ENCODE peak calls at places on chromosomes 1 and 21, in five cellular contexts. One of them, this sample, is unnamed.

GRCh38 chr1:176073524-176074157 is 133.4 kb downstream of the COP1 start:
- DNase-seq in COR-L47: peak
- DNase-seq in NCI-H345: peak
- DNase-seq in dermis microvascular lymphatic vessel endothelial cell: peak
- DNase-seq in C1 segment of cervical spinal cord: peak
- DNase-seq in this sample: peak

GRCh38 chr1:79657916-79658662 is 651.6 kb upstream of the ADGRL4 start:
- DNase-seq in COR-L47: no peak
- DNase-seq in NCI-H345: no peak
- DNase-seq in dermis microvascular lymphatic vessel endothelial cell: no peak
- DNase-seq in C1 segment of cervical spinal cord: no peak
- DNase-seq in this sample: peak

GRCh38 chr1:41294213-41294612 is 52.1 kb upstream of the SCMH1 start:
- DNase-seq in COR-L47: no peak
- DNase-seq in NCI-H345: no peak
- DNase-seq in dermis microvascular lymphatic vessel endothelial cell: no peak
- DNase-seq in C1 segment of cervical spinal cord: no peak
- DNase-seq in this sample: no peak

GRCh38 chr1:43367026-43367903 is 546 bp downstream of the ELOVL1 start:
- DNase-seq in COR-L47: no peak
- DNase-seq in NCI-H345: no peak
- DNase-seq in dermis microvascular lymphatic vessel endothelial cell: no peak
- DNase-seq in C1 segment of cervical spinal cord: no peak
- DNase-seq in this sample: peak

GRCh38 chr1:19312782-19313635 is 883 bp downstream of the SLC66A1 start:
- DNase-seq in COR-L47: no peak
- DNase-seq in NCI-H345: no peak
- DNase-seq in dermis microvascular lymphatic vessel endothelial cell: no peak
- DNase-seq in C1 segment of cervical spinal cord: no peak
- DNase-seq in this sample: peak

GRCh38 chr1:23417570-23417969 is 7.0 kb downstream of the TCEA3 start:
- DNase-seq in COR-L47: no peak
- DNase-seq in NCI-H345: peak
- DNase-seq in dermis microvascular lymphatic vessel endothelial cell: no peak
- DNase-seq in C1 segment of cervical spinal cord: no peak
- DNase-seq in this sample: peak

GRCh38 chr1:93206567-93206954 is 26.0 kb downstream of the CCDC18 start:
- DNase-seq in COR-L47: no peak
- DNase-seq in NCI-H345: no peak
- DNase-seq in dermis microvascular lymphatic vessel endothelial cell: no peak
- DNase-seq in C1 segment of cervical spinal cord: no peak
- DNase-seq in this sample: no peak

GRCh38 chr1:231315887-231316286 is 21.8 kb downstream of the EXOC8 start:
- DNase-seq in COR-L47: peak
- DNase-seq in NCI-H345: peak
- DNase-seq in dermis microvascular lymphatic vessel endothelial cell: no peak
- DNase-seq in C1 segment of cervical spinal cord: no peak
- DNase-seq in this sample: no peak

GRCh38 chr1:113416515-113416914 is 26.2 kb downstream of the MAGI3 start:
- DNase-seq in COR-L47: no peak
- DNase-seq in NCI-H345: no peak
- DNase-seq in dermis microvascular lymphatic vessel endothelial cell: no peak
- DNase-seq in C1 segment of cervical spinal cord: no peak
- DNase-seq in this sample: no peak

GRCh38 chr1:193185206-193185605 is 1.2 kb downstream of the B3GALT2 start:
- DNase-seq in COR-L47: no peak
- DNase-seq in NCI-H345: no peak
- DNase-seq in dermis microvascular lymphatic vessel endothelial cell: no peak
- DNase-seq in C1 segment of cervical spinal cord: no peak
- DNase-seq in this sample: no peak

GRCh38 chr21:46028547-46029200 is 47.1 kb downstream of the COL6A1 start:
- DNase-seq in COR-L47: no peak
- DNase-seq in NCI-H345: no peak
- DNase-seq in dermis microvascular lymphatic vessel endothelial cell: no peak
- DNase-seq in C1 segment of cervical spinal cord: no peak
- DNase-seq in this sample: no peak

GRCh38 chr1:60341274-60341673 is 267.7 kb upstream of the C1orf87 start:
- DNase-seq in COR-L47: no peak
- DNase-seq in NCI-H345: no peak
- DNase-seq in dermis microvascular lymphatic vessel endothelial cell: no peak
- DNase-seq in C1 segment of cervical spinal cord: no peak
- DNase-seq in this sample: no peak

This sample was measured in NCI-H1105 treated with DMSO at 0.1 percent for 48 hours.